ENCODE peak calls at places on chromosomes 2 and 18, in seven cellular contexts. One of them, this sample, is unnamed.

GRCh38 chr18:11154369-11154982 is 5.1 kb upstream of the PIEZO2 start:
- DNase-seq in fibroblast of lung: peak
- DNase-seq in PC-3: peak
- DNase-seq in kidney: no peak
- DNase-seq in pancreas: no peak
- DNase-seq in sigmoid colon: no peak
- DNase-seq in neural progenitor cell: peak
- DNase-seq in this sample: peak

GRCh38 chr2:10267551-10268465 is 34.9 kb upstream of the HPCAL1 start:
- DNase-seq in fibroblast of lung: no peak
- DNase-seq in PC-3: no peak
- DNase-seq in kidney: peak
- DNase-seq in pancreas: peak
- DNase-seq in sigmoid colon: peak
- DNase-seq in neural progenitor cell: peak
- DNase-seq in this sample: no peak

GRCh38 chr2:152421521-152422367 is 86.8 kb downstream of the FMNL2 start:
- DNase-seq in fibroblast of lung: peak
- DNase-seq in PC-3: peak
- DNase-seq in kidney: no peak
- DNase-seq in pancreas: peak
- DNase-seq in sigmoid colon: no peak
- DNase-seq in neural progenitor cell: no peak
- DNase-seq in this sample: peak

GRCh38 chr18:23053756-23054457 is 81.4 kb upstream of the CABLES1 start:
- DNase-seq in fibroblast of lung: peak
- DNase-seq in PC-3: peak
- DNase-seq in kidney: no peak
- DNase-seq in pancreas: no peak
- DNase-seq in sigmoid colon: no peak
- DNase-seq in neural progenitor cell: peak
- DNase-seq in this sample: peak

GRCh38 chr2:191866675-191867506 is 20.0 kb upstream of the CAVIN2 start:
- DNase-seq in fibroblast of lung: peak
- DNase-seq in PC-3: peak
- DNase-seq in kidney: no peak
- DNase-seq in pancreas: no peak
- DNase-seq in sigmoid colon: peak
- DNase-seq in neural progenitor cell: no peak
- DNase-seq in this sample: peak

GRCh38 chr2:70817284-70817954 is 3.0 kb downstream of the CLEC4F start:
- DNase-seq in fibroblast of lung: no peak
- DNase-seq in PC-3: no peak
- DNase-seq in kidney: no peak
- DNase-seq in pancreas: no peak
- DNase-seq in sigmoid colon: no peak
- DNase-seq in neural progenitor cell: no peak
- DNase-seq in this sample: no peak

GRCh38 chr2:37669500-37669899 is 1.9 kb downstream of the CDC42EP3 start:
- DNase-seq in fibroblast of lung: no peak
- DNase-seq in PC-3: no peak
- DNase-seq in kidney: no peak
- DNase-seq in pancreas: no peak
- DNase-seq in sigmoid colon: no peak
- DNase-seq in neural progenitor cell: no peak
- DNase-seq in this sample: no peak

GRCh38 chr2:65025453-65026128 is 30.6 kb upstream of the CEP68 start:
- DNase-seq in fibroblast of lung: no peak
- DNase-seq in PC-3: no peak
- DNase-seq in kidney: no peak
- DNase-seq in pancreas: no peak
- DNase-seq in sigmoid colon: no peak
- DNase-seq in neural progenitor cell: no peak
- DNase-seq in this sample: no peak

GRCh38 chr2:230660294-230661060 is 52.2 kb upstream of the CAB39 start:
- DNase-seq in fibroblast of lung: no peak
- DNase-seq in PC-3: no peak
- DNase-seq in kidney: no peak
- DNase-seq in pancreas: peak
- DNase-seq in sigmoid colon: peak
- DNase-seq in neural progenitor cell: no peak
- DNase-seq in this sample: no peak

GRCh38 chr2:155733091-155733870 is 599.2 kb downstream of the NR4A2 start:
- DNase-seq in fibroblast of lung: no peak
- DNase-seq in PC-3: no peak
- DNase-seq in kidney: no peak
- DNase-seq in pancreas: no peak
- DNase-seq in sigmoid colon: no peak
- DNase-seq in neural progenitor cell: peak
- DNase-seq in this sample: no peak

GRCh38 chr2:240498958-240499260 is 58.9 kb downstream of the ANKMY1 start:
- DNase-seq in fibroblast of lung: no peak
- DNase-seq in PC-3: no peak
- DNase-seq in kidney: no peak
- DNase-seq in pancreas: no peak
- DNase-seq in sigmoid colon: no peak
- DNase-seq in neural progenitor cell: no peak
- DNase-seq in this sample: no peak
- TF ChIP-seq CTCF in fibroblast of lung: no peak
- TF ChIP-seq CTCF in PC-3: no peak
- TF ChIP-seq CTCF in kidney: no peak
- TF ChIP-seq CTCF in pancreas: no peak
- TF ChIP-seq CTCF in sigmoid colon: no peak
- TF ChIP-seq CTCF in neural progenitor cell: no peak
- TF ChIP-seq CTCF in this sample: no peak

GRCh38 chr2:78768016-78768415 is 257.5 kb upstream of the REG3G start:
- DNase-seq in fibroblast of lung: no peak
- DNase-seq in PC-3: no peak
- DNase-seq in kidney: no peak
- DNase-seq in pancreas: no peak
- DNase-seq in sigmoid colon: no peak
- DNase-seq in neural progenitor cell: no peak
- DNase-seq in this sample: no peak

GRCh38 chr2:78766459-78766858 is 259.0 kb upstream of the REG3G start:
- DNase-seq in fibroblast of lung: no peak
- DNase-seq in PC-3: no peak
- DNase-seq in kidney: no peak
- DNase-seq in pancreas: no peak
- DNase-seq in sigmoid colon: no peak
- DNase-seq in neural progenitor cell: no peak
- DNase-seq in this sample: no peak
- H3K4me3 ChIP-seq in fibroblast of lung: no peak
- H3K4me3 ChIP-seq in PC-3: no peak
- H3K4me3 ChIP-seq in kidney: no peak
- H3K4me3 ChIP-seq in pancreas: no peak
- H3K4me3 ChIP-seq in sigmoid colon: no peak
- H3K4me3 ChIP-seq in neural progenitor cell: no peak
- H3K4me3 ChIP-seq in this sample: no peak

GRCh38 chr2:29296585-29296984 is 181.4 kb downstream of the CLIP4 start:
- DNase-seq in fibroblast of lung: no peak
- DNase-seq in PC-3: no peak
- DNase-seq in kidney: no peak
- DNase-seq in pancreas: no peak
- DNase-seq in sigmoid colon: no peak
- DNase-seq in neural progenitor cell: no peak
- DNase-seq in this sample: no peak

GRCh38 chr2:29295843-29296242 is 180.6 kb downstream of the CLIP4 start:
- DNase-seq in fibroblast of lung: peak
- DNase-seq in PC-3: peak
- DNase-seq in kidney: no peak
- DNase-seq in pancreas: peak
- DNase-seq in sigmoid colon: no peak
- DNase-seq in neural progenitor cell: peak
- DNase-seq in this sample: no peak

GRCh38 chr2:29290293-29291052 is 175.3 kb downstream of the CLIP4 start:
- DNase-seq in fibroblast of lung: no peak
- DNase-seq in PC-3: no peak
- DNase-seq in kidney: no peak
- DNase-seq in pancreas: no peak
- DNase-seq in sigmoid colon: no peak
- DNase-seq in neural progenitor cell: peak
- DNase-seq in this sample: no peak

GRCh38 chr2:29293830-29294438 is 178.7 kb downstream of the CLIP4 start:
- DNase-seq in fibroblast of lung: peak
- DNase-seq in PC-3: peak
- DNase-seq in kidney: no peak
- DNase-seq in pancreas: peak
- DNase-seq in sigmoid colon: no peak
- DNase-seq in neural progenitor cell: peak
- DNase-seq in this sample: peak
- TF ChIP-seq CTCF in fibroblast of lung: no peak
- TF ChIP-seq CTCF in PC-3: no peak
- TF ChIP-seq CTCF in kidney: no peak
- TF ChIP-seq CTCF in pancreas: no peak
- TF ChIP-seq CTCF in sigmoid colon: no peak
- TF ChIP-seq CTCF in neural progenitor cell: no peak
- TF ChIP-seq CTCF in this sample: no peak

DNA sequence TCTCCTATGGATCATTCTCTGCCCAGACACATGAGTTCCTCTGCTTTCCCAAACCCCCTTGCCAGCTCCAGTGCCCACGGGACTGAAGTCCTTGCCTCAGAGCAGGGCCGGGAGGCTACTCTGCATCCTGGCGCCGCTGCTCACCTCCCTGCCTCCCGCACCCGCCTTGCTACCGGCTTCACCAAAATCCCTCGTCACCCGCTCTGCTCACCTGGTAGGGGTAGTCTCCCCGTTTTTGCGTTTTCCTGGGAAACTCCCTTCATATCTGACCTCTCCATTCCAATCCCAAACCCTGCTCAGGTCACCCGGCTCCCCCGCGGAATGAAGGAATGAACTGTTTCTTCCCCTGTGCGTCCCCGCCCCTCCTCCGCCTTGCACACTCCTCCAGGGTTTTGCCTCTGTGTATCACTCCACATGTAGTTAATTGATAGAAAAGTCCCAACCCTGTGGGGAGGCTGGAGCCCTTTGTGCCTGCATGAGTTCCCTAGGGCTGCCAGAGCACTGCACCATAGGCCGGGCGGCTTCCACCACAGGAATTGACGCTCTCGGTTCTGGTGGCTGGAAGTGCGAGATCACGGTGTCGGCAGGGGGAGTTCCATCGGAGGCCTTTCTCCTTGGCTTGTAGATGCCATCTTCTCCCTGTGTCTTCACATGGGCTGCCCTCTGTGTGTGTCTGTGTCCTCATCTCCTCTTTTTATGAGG is 2.0 kb upstream of the DGKD start:
- DNase-seq in fibroblast of lung: no peak
- DNase-seq in PC-3: no peak
- DNase-seq in kidney: no peak
- DNase-seq in pancreas: no peak
- DNase-seq in sigmoid colon: no peak
- DNase-seq in neural progenitor cell: no peak
- DNase-seq in this sample: no peak
- H3K4me3 ChIP-seq in fibroblast of lung: no peak
- H3K4me3 ChIP-seq in PC-3: no peak
- H3K4me3 ChIP-seq in kidney: no peak
- H3K4me3 ChIP-seq in pancreas: no peak
- H3K4me3 ChIP-seq in sigmoid colon: no peak
- H3K4me3 ChIP-seq in neural progenitor cell: no peak
- H3K4me3 ChIP-seq in this sample: no peak

GRCh38 chr2:96580771-96581170 is 44.2 kb downstream of the ARID5A start:
- DNase-seq in fibroblast of lung: peak
- DNase-seq in PC-3: peak
- DNase-seq in kidney: no peak
- DNase-seq in pancreas: no peak
- DNase-seq in sigmoid colon: no peak
- DNase-seq in neural progenitor cell: peak
- DNase-seq in this sample: peak
- TF ChIP-seq CTCF in fibroblast of lung: no peak
- TF ChIP-seq CTCF in PC-3: peak
- TF ChIP-seq CTCF in kidney: no peak
- TF ChIP-seq CTCF in pancreas: no peak
- TF ChIP-seq CTCF in sigmoid colon: no peak
- TF ChIP-seq CTCF in neural progenitor cell: peak
- TF ChIP-seq CTCF in this sample: peak

GRCh38 chr2:66695211-66695735 is 260.3 kb downstream of the MEIS1 start:
- DNase-seq in fibroblast of lung: no peak
- DNase-seq in PC-3: no peak
- DNase-seq in kidney: no peak
- DNase-seq in pancreas: no peak
- DNase-seq in sigmoid colon: no peak
- DNase-seq in neural progenitor cell: no peak
- DNase-seq in this sample: no peak

GRCh38 chr2:66693007-66693965 is 258.4 kb downstream of the MEIS1 start:
- DNase-seq in fibroblast of lung: no peak
- DNase-seq in PC-3: no peak
- DNase-seq in kidney: no peak
- DNase-seq in pancreas: no peak
- DNase-seq in sigmoid colon: no peak
- DNase-seq in neural progenitor cell: no peak
- DNase-seq in this sample: no peak

GRCh38 chr2:66692521-66692920 is 257.6 kb downstream of the MEIS1 start:
- DNase-seq in fibroblast of lung: no peak
- DNase-seq in PC-3: no peak
- DNase-seq in kidney: no peak
- DNase-seq in pancreas: no peak
- DNase-seq in sigmoid colon: no peak
- DNase-seq in neural progenitor cell: no peak
- DNase-seq in this sample: no peak

GRCh38 chr2:66696374-66696773 is 261.4 kb downstream of the MEIS1 start:
- DNase-seq in fibroblast of lung: no peak
- DNase-seq in PC-3: no peak
- DNase-seq in kidney: no peak
- DNase-seq in pancreas: no peak
- DNase-seq in sigmoid colon: no peak
- DNase-seq in neural progenitor cell: no peak
- DNase-seq in this sample: no peak

DNA sequence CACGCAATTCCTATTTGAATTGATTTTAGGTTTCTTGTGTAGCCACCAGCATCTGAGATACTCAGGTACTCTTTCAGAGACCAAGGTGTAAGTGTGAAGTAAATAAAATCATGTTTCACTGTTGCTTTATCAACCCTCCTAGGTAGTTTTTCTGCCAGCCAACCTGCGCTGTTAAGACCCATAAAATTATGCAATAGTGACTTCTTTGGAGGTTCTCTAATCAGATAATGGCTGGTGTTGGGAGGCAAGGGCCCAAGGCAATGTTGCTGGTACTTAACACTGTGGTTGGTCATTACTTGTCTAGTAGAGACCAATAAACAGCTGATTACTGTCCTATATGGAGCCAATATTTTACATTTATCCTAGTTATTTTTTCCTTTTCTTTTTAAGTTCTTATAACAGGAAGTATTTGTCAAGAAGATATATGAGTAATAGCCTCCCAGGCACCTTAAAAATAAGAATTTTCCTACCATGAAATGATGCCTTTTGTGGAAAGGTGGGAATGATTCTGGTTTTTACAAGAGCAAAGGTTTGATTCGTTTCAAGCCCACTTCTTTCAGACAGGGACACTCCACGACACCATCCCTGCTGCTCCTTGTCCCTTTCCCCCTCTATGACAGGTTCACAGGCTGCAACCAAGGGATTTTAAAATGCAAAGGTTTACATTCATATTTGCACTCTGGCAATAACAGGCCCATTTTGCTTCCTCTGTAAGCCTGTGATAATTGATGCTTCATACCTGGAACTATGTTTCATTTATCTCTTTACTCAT is 259.3 kb downstream of the MEIS1 start:
- DNase-seq in fibroblast of lung: no peak
- DNase-seq in PC-3: no peak
- DNase-seq in kidney: no peak
- DNase-seq in pancreas: no peak
- DNase-seq in sigmoid colon: no peak
- DNase-seq in neural progenitor cell: no peak
- DNase-seq in this sample: no peak
- H3K4me3 ChIP-seq in fibroblast of lung: no peak
- H3K4me3 ChIP-seq in PC-3: no peak
- H3K4me3 ChIP-seq in kidney: peak
- H3K4me3 ChIP-seq in pancreas: no peak
- H3K4me3 ChIP-seq in sigmoid colon: peak
- H3K4me3 ChIP-seq in neural progenitor cell: no peak
- H3K4me3 ChIP-seq in this sample: no peak

GRCh38 chr2:226600184-226600583 is 199.4 kb downstream of the IRS1 start:
- DNase-seq in fibroblast of lung: peak
- DNase-seq in PC-3: no peak
- DNase-seq in kidney: no peak
- DNase-seq in pancreas: no peak
- DNase-seq in sigmoid colon: no peak
- DNase-seq in neural progenitor cell: no peak
- DNase-seq in this sample: peak
- TF ChIP-seq CTCF in fibroblast of lung: no peak
- TF ChIP-seq CTCF in PC-3: no peak
- TF ChIP-seq CTCF in kidney: no peak
- TF ChIP-seq CTCF in pancreas: no peak
- TF ChIP-seq CTCF in sigmoid colon: no peak
- TF ChIP-seq CTCF in neural progenitor cell: no peak
- TF ChIP-seq CTCF in this sample: no peak

This sample was measured in fibroblast of villous mesenchyme.